ENCODE peak calls at places on chromosome 13, in five cellular contexts. E, R, G, Q and V are unnamed samples.
A peak's percentile ranks its signal among the peaks of the same experiment; 100 is the strongest.

GRCh38 chr13:96473463-96474157 is 383.7 kb downstream of the HS6ST3 start:
- DNase-seq in E (no peak), G (no peak), R (no peak), Q (no peak), V (no peak)

GRCh38 chr13:110485604-110486003 is 75.9 kb downstream of the RAB20 start:
- DNase-seq in G (no peak), Q (peak; percentile 27), E (no peak), R (no peak), V (no peak)

GRCh38 chr13:40667622-40667978 is 1.2 kb upstream of the FOXO1 start:
- DNase-seq in Q (no peak), R (no peak), E (no peak), G (no peak), V (no peak)

GRCh38 chr13:31846984-31847752 is 107.8 kb downstream of the RXFP2 start:
- DNase-seq in Q (peak; percentile 32), R (no peak), E (no peak), G (no peak), V (no peak)

GRCh38 chr13:113061271-113061625 is 44.3 kb upstream of the F7 start:
- DNase-seq in R (no peak), E (no peak), Q (no peak), G (no peak), V (no peak)

GRCh38 chr13:34161829-34162544 is 344.0 kb downstream of the RFC3 start:
- DNase-seq in E (peak; percentile 62), Q (peak; percentile 29), R (no peak), G (no peak), V (peak; percentile 42)

GRCh38 chr13:33051632-33052031 is 35.4 kb downstream of the KL start:
- DNase-seq in R (no peak), Q (no peak), E (no peak), G (no peak), V (no peak)

GRCh38 chr13:112256716-112257497 is 119.2 kb upstream of the SPACA7 start:
- DNase-seq in E (no peak), R (no peak), Q (no peak), G (no peak), V (no peak)

GRCh38 chr13:114284680-114285079 is 3.3 kb downstream of the UPF3A start:
- DNase-seq in G (no peak), E (no peak), Q (no peak), R (no peak), V (no peak)

GRCh38 chr13:50400930-50401553 is 385.8 kb downstream of the KCNRG start:
- DNase-seq in R (no peak), G (no peak), E (no peak), Q (peak; percentile 84), V (peak; percentile 73)

GRCh38 chr13:44730099-44730498 is 154.0 kb upstream of the TSC22D1 start:
- DNase-seq in G (no peak), Q (no peak), E (no peak), R (no peak), V (no peak)

GRCh38 chr13:71979616-71980015 is 112.6 kb upstream of the DACH1 start:
- DNase-seq in Q (no peak), E (no peak), R (no peak), G (no peak), V (peak; percentile 4)

GRCh38 chr13:28532226-28533048 is 37.5 kb upstream of the FLT1 start:
- DNase-seq in R (no peak), G (no peak), Q (peak; percentile 55), E (no peak), V (no peak)

GRCh38 chr13:113109151-113110047 is 3.8 kb downstream of the F7 start:
- DNase-seq in G (no peak), E (no peak), R (no peak), Q (no peak), V (no peak)

GRCh38 chr13:114151565-114152284 is 19.3 kb upstream of the RASA3 start:
- DNase-seq in Q (no peak), G (peak; percentile 78), E (no peak), R (no peak), V (no peak)

GRCh38 chr13:50457430-50458393 is 385.8 kb downstream of the DLEU7 start:
- DNase-seq in G (no peak), Q (no peak), R (no peak), E (no peak), V (no peak)

GRCh38 chr13:98484289-98485219 is 92.4 kb downstream of the STK24 start:
- DNase-seq in E (peak; percentile 86), R (peak; percentile 49), Q (peak; percentile 97), G (peak; percentile 42), V (peak; percentile 98)

GRCh38 chr13:40470665-40471064 is 195.8 kb downstream of the FOXO1 start:
- DNase-seq in Q (no peak), G (no peak), E (no peak), R (no peak), V (no peak)

GRCh38 chr13:60267498-60268202 is 103.9 kb upstream of the DIAPH3 start:
- DNase-seq in G (no peak), Q (peak; percentile 2), E (no peak), R (no peak), V (no peak)

GRCh38 chr13:76723551-76724232 is 162.5 kb downstream of the KCTD12 start:
- DNase-seq in E (peak; percentile 70), R (no peak), G (no peak), Q (peak; percentile 85), V (peak; percentile 92)

GRCh38 chr13:93660664-93661063 is 434.1 kb downstream of the GPC6 start:
- DNase-seq in E (no peak), Q (no peak), G (no peak), R (no peak), V (no peak)

GRCh38 chr13:51357928-51358595 is 18.6 kb downstream of the SERPINE3 start:
- DNase-seq in Q (no peak), E (no peak), R (no peak), G (no peak), V (no peak)

GRCh38 chr13:105642511-105642958 is 892.9 kb downstream of the EFNB2 start:
- DNase-seq in Q (peak; percentile 30), G (no peak), E (no peak), R (no peak), V (peak; percentile 46)

GRCh38 chr13:113823771-113824170 is 40.1 kb downstream of the GAS6 start:
- DNase-seq in E (no peak), Q (no peak), R (no peak), G (no peak), V (no peak)

GRCh38 chr13:50684366-50684765 is 159.1 kb downstream of the DLEU7 start:
- DNase-seq in G (no peak), E (no peak), R (no peak), Q (no peak), V (no peak)

GRCh38 chr13:44243198-44243852 is 130.3 kb upstream of the SERP2 start:
- DNase-seq in G (no peak), E (no peak), R (no peak), Q (peak; percentile 53), V (peak; percentile 70)

GRCh38 chr13:101925731-101926130 is 473.3 kb downstream of the ITGBL1 start:
- DNase-seq in R (no peak), G (peak; percentile 46), E (no peak), Q (no peak), V (no peak)

GRCh38 chr13:44710576-44710975 is 134.4 kb upstream of the TSC22D1 start:
- DNase-seq in Q (peak; percentile 88), R (peak; percentile 7), G (no peak), E (peak; percentile 63), V (peak; percentile 94)

GRCh38 chr13:25806304-25806974 is 245.4 kb downstream of the SHISA2 start:
- DNase-seq in G (no peak), E (no peak), R (no peak), Q (peak; percentile 15), V (peak; percentile 9)